ENCODE peak calls at places on chromosome 14, in seven cellular contexts. One of them, this sample, is unnamed.

GRCh38 chr14:100872241-100872640 is 31.3 kb downstream of the RTL1 start:
- DNase-seq in H54: peak
- DNase-seq in NCI-H1105: no peak
- DNase-seq in GM04504: no peak
- DNase-seq in stimulated activated CD4-positive, alpha-beta T cell treated with anti-CD3 and anti-CD28 coated beads, Interleukin-4, amount 100 ng/mL, for 24 hours: no peak
- DNase-seq in NT2/D1: no peak
- DNase-seq in fibroblast of pulmonary artery: no peak
- DNase-seq in this sample: peak

GRCh38 chr14:52829527-52829926 is 38.1 kb upstream of the GNPNAT1 start:
- DNase-seq in H54: no peak
- DNase-seq in NCI-H1105: no peak
- DNase-seq in GM04504: no peak
- DNase-seq in stimulated activated CD4-positive, alpha-beta T cell treated with anti-CD3 and anti-CD28 coated beads, Interleukin-4, amount 100 ng/mL, for 24 hours: no peak
- DNase-seq in NT2/D1: no peak
- DNase-seq in fibroblast of pulmonary artery: no peak
- DNase-seq in this sample: no peak

GRCh38 chr14:48575772-48576171 is 900.4 kb upstream of the MDGA2 start:
- DNase-seq in H54: no peak
- DNase-seq in NCI-H1105: peak
- DNase-seq in GM04504: no peak
- DNase-seq in stimulated activated CD4-positive, alpha-beta T cell treated with anti-CD3 and anti-CD28 coated beads, Interleukin-4, amount 100 ng/mL, for 24 hours: no peak
- DNase-seq in NT2/D1: no peak
- DNase-seq in fibroblast of pulmonary artery: no peak
- DNase-seq in this sample: no peak

GRCh38 chr14:34029921-34030334 is 79.1 kb upstream of the EGLN3 start:
- DNase-seq in H54: no peak
- DNase-seq in NCI-H1105: no peak
- DNase-seq in GM04504: no peak
- DNase-seq in stimulated activated CD4-positive, alpha-beta T cell treated with anti-CD3 and anti-CD28 coated beads, Interleukin-4, amount 100 ng/mL, for 24 hours: no peak
- DNase-seq in NT2/D1: no peak
- DNase-seq in fibroblast of pulmonary artery: peak
- DNase-seq in this sample: peak

GRCh38 chr14:104221636-104222375 is 83.4 kb downstream of the KIF26A start:
- DNase-seq in H54: no peak
- DNase-seq in NCI-H1105: no peak
- DNase-seq in GM04504: no peak
- DNase-seq in stimulated activated CD4-positive, alpha-beta T cell treated with anti-CD3 and anti-CD28 coated beads, Interleukin-4, amount 100 ng/mL, for 24 hours: no peak
- DNase-seq in NT2/D1: no peak
- DNase-seq in fibroblast of pulmonary artery: no peak
- DNase-seq in this sample: no peak

GRCh38 chr14:102516531-102517411 is 7.2 kb upstream of the ANKRD9 start:
- DNase-seq in H54: peak
- DNase-seq in NCI-H1105: peak
- DNase-seq in GM04504: peak
- DNase-seq in stimulated activated CD4-positive, alpha-beta T cell treated with anti-CD3 and anti-CD28 coated beads, Interleukin-4, amount 100 ng/mL, for 24 hours: peak
- DNase-seq in NT2/D1: no peak
- DNase-seq in fibroblast of pulmonary artery: no peak
- DNase-seq in this sample: no peak

GRCh38 chr14:104640681-104641080 is 36.1 kb upstream of the TMEM179 start:
- DNase-seq in H54: no peak
- DNase-seq in NCI-H1105: no peak
- DNase-seq in GM04504: no peak
- DNase-seq in stimulated activated CD4-positive, alpha-beta T cell treated with anti-CD3 and anti-CD28 coated beads, Interleukin-4, amount 100 ng/mL, for 24 hours: no peak
- DNase-seq in NT2/D1: no peak
- DNase-seq in fibroblast of pulmonary artery: no peak
- DNase-seq in this sample: no peak

GRCh38 chr14:58362798-58363412 is 32.8 kb upstream of the TOMM20L start:
- DNase-seq in H54: no peak
- DNase-seq in NCI-H1105: peak
- DNase-seq in GM04504: no peak
- DNase-seq in stimulated activated CD4-positive, alpha-beta T cell treated with anti-CD3 and anti-CD28 coated beads, Interleukin-4, amount 100 ng/mL, for 24 hours: no peak
- DNase-seq in NT2/D1: no peak
- DNase-seq in fibroblast of pulmonary artery: peak
- DNase-seq in this sample: peak

GRCh38 chr14:68282479-68283377 is 463.1 kb downstream of the RAD51B start:
- DNase-seq in H54: no peak
- DNase-seq in NCI-H1105: no peak
- DNase-seq in GM04504: no peak
- DNase-seq in stimulated activated CD4-positive, alpha-beta T cell treated with anti-CD3 and anti-CD28 coated beads, Interleukin-4, amount 100 ng/mL, for 24 hours: peak
- DNase-seq in NT2/D1: no peak
- DNase-seq in fibroblast of pulmonary artery: no peak
- DNase-seq in this sample: no peak

GRCh38 chr14:93543766-93544165 is 113.0 kb downstream of the UNC79 start:
- DNase-seq in H54: no peak
- DNase-seq in NCI-H1105: no peak
- DNase-seq in GM04504: peak
- DNase-seq in stimulated activated CD4-positive, alpha-beta T cell treated with anti-CD3 and anti-CD28 coated beads, Interleukin-4, amount 100 ng/mL, for 24 hours: no peak
- DNase-seq in NT2/D1: no peak
- DNase-seq in fibroblast of pulmonary artery: peak
- DNase-seq in this sample: peak

GRCh38 chr14:100721568-100721967 is 5.1 kb upstream of the DLK1 start:
- DNase-seq in H54: no peak
- DNase-seq in NCI-H1105: no peak
- DNase-seq in GM04504: no peak
- DNase-seq in stimulated activated CD4-positive, alpha-beta T cell treated with anti-CD3 and anti-CD28 coated beads, Interleukin-4, amount 100 ng/mL, for 24 hours: no peak
- DNase-seq in NT2/D1: no peak
- DNase-seq in fibroblast of pulmonary artery: peak
- DNase-seq in this sample: no peak

GRCh38 chr14:75906680-75907280 is 75.0 kb downstream of the TGFB3 start:
- DNase-seq in H54: no peak
- DNase-seq in NCI-H1105: peak
- DNase-seq in GM04504: no peak
- DNase-seq in stimulated activated CD4-positive, alpha-beta T cell treated with anti-CD3 and anti-CD28 coated beads, Interleukin-4, amount 100 ng/mL, for 24 hours: peak
- DNase-seq in NT2/D1: peak
- DNase-seq in fibroblast of pulmonary artery: peak
- DNase-seq in this sample: peak

GRCh38 chr14:21264025-21264801 is 5.0 kb downstream of the HNRNPC start:
- DNase-seq in H54: no peak
- DNase-seq in NCI-H1105: no peak
- DNase-seq in GM04504: no peak
- DNase-seq in stimulated activated CD4-positive, alpha-beta T cell treated with anti-CD3 and anti-CD28 coated beads, Interleukin-4, amount 100 ng/mL, for 24 hours: no peak
- DNase-seq in NT2/D1: no peak
- DNase-seq in fibroblast of pulmonary artery: peak
- DNase-seq in this sample: peak

GRCh38 chr14:99729991-99730875 is 46.1 kb downstream of the CYP46A1 start:
- DNase-seq in H54: peak
- DNase-seq in NCI-H1105: peak
- DNase-seq in GM04504: no peak
- DNase-seq in stimulated activated CD4-positive, alpha-beta T cell treated with anti-CD3 and anti-CD28 coated beads, Interleukin-4, amount 100 ng/mL, for 24 hours: peak
- DNase-seq in NT2/D1: peak
- DNase-seq in fibroblast of pulmonary artery: peak
- DNase-seq in this sample: peak

GRCh38 chr14:76784881-76785280 is 23.6 kb downstream of the VASH1 start:
- DNase-seq in H54: peak
- DNase-seq in NCI-H1105: peak
- DNase-seq in GM04504: peak
- DNase-seq in stimulated activated CD4-positive, alpha-beta T cell treated with anti-CD3 and anti-CD28 coated beads, Interleukin-4, amount 100 ng/mL, for 24 hours: peak
- DNase-seq in NT2/D1: peak
- DNase-seq in fibroblast of pulmonary artery: peak
- DNase-seq in this sample: peak

GRCh38 chr14:64465208-64465821 is at the start of gene AKAP5:
- DNase-seq in H54: peak
- DNase-seq in NCI-H1105: peak
- DNase-seq in GM04504: no peak
- DNase-seq in stimulated activated CD4-positive, alpha-beta T cell treated with anti-CD3 and anti-CD28 coated beads, Interleukin-4, amount 100 ng/mL, for 24 hours: peak
- DNase-seq in NT2/D1: peak
- DNase-seq in fibroblast of pulmonary artery: no peak
- DNase-seq in this sample: no peak

GRCh38 chr14:91396959-91397815 is 20.4 kb downstream of the CCDC88C start:
- DNase-seq in H54: no peak
- DNase-seq in NCI-H1105: peak
- DNase-seq in GM04504: no peak
- DNase-seq in stimulated activated CD4-positive, alpha-beta T cell treated with anti-CD3 and anti-CD28 coated beads, Interleukin-4, amount 100 ng/mL, for 24 hours: peak
- DNase-seq in NT2/D1: no peak
- DNase-seq in fibroblast of pulmonary artery: no peak
- DNase-seq in this sample: no peak

GRCh38 chr14:76698631-76699030 is 62.6 kb upstream of the VASH1 start:
- DNase-seq in H54: no peak
- DNase-seq in NCI-H1105: no peak
- DNase-seq in GM04504: no peak
- DNase-seq in stimulated activated CD4-positive, alpha-beta T cell treated with anti-CD3 and anti-CD28 coated beads, Interleukin-4, amount 100 ng/mL, for 24 hours: no peak
- DNase-seq in NT2/D1: no peak
- DNase-seq in fibroblast of pulmonary artery: no peak
- DNase-seq in this sample: no peak

GRCh38 chr14:90574640-90575131 is 177.9 kb downstream of the CALM1 start:
- DNase-seq in H54: no peak
- DNase-seq in NCI-H1105: peak
- DNase-seq in GM04504: no peak
- DNase-seq in stimulated activated CD4-positive, alpha-beta T cell treated with anti-CD3 and anti-CD28 coated beads, Interleukin-4, amount 100 ng/mL, for 24 hours: no peak
- DNase-seq in NT2/D1: no peak
- DNase-seq in fibroblast of pulmonary artery: no peak
- DNase-seq in this sample: no peak

GRCh38 chr14:88005978-88006851 is 1.3 kb downstream of the GPR65 start:
- DNase-seq in H54: no peak
- DNase-seq in NCI-H1105: no peak
- DNase-seq in GM04504: no peak
- DNase-seq in stimulated activated CD4-positive, alpha-beta T cell treated with anti-CD3 and anti-CD28 coated beads, Interleukin-4, amount 100 ng/mL, for 24 hours: peak
- DNase-seq in NT2/D1: no peak
- DNase-seq in fibroblast of pulmonary artery: no peak
- DNase-seq in this sample: peak

GRCh38 chr14:68012861-68013260 is 193.3 kb downstream of the RAD51B start:
- DNase-seq in H54: no peak
- DNase-seq in NCI-H1105: no peak
- DNase-seq in GM04504: no peak
- DNase-seq in stimulated activated CD4-positive, alpha-beta T cell treated with anti-CD3 and anti-CD28 coated beads, Interleukin-4, amount 100 ng/mL, for 24 hours: no peak
- DNase-seq in NT2/D1: no peak
- DNase-seq in fibroblast of pulmonary artery: no peak
- DNase-seq in this sample: no peak

GRCh38 chr14:38078393-38078792 is 129.3 kb upstream of the SSTR1 start:
- DNase-seq in H54: no peak
- DNase-seq in NCI-H1105: peak
- DNase-seq in GM04504: no peak
- DNase-seq in stimulated activated CD4-positive, alpha-beta T cell treated with anti-CD3 and anti-CD28 coated beads, Interleukin-4, amount 100 ng/mL, for 24 hours: peak
- DNase-seq in NT2/D1: no peak
- DNase-seq in fibroblast of pulmonary artery: no peak
- DNase-seq in this sample: no peak

GRCh38 chr14:101553931-101554330 is 7.4 kb upstream of the DIO3 start:
- DNase-seq in H54: no peak
- DNase-seq in NCI-H1105: no peak
- DNase-seq in GM04504: no peak
- DNase-seq in stimulated activated CD4-positive, alpha-beta T cell treated with anti-CD3 and anti-CD28 coated beads, Interleukin-4, amount 100 ng/mL, for 24 hours: no peak
- DNase-seq in NT2/D1: no peak
- DNase-seq in fibroblast of pulmonary artery: no peak
- DNase-seq in this sample: no peak

GRCh38 chr14:103336191-103336590 is 2.2 kb downstream of the EIF5 start:
- DNase-seq in H54: no peak
- DNase-seq in NCI-H1105: no peak
- DNase-seq in GM04504: no peak
- DNase-seq in stimulated activated CD4-positive, alpha-beta T cell treated with anti-CD3 and anti-CD28 coated beads, Interleukin-4, amount 100 ng/mL, for 24 hours: no peak
- DNase-seq in NT2/D1: no peak
- DNase-seq in fibroblast of pulmonary artery: no peak
- DNase-seq in this sample: no peak

GRCh38 chr14:34733245-34733644 is 18.9 kb upstream of the CFL2 start:
- DNase-seq in H54: no peak
- DNase-seq in NCI-H1105: no peak
- DNase-seq in GM04504: no peak
- DNase-seq in stimulated activated CD4-positive, alpha-beta T cell treated with anti-CD3 and anti-CD28 coated beads, Interleukin-4, amount 100 ng/mL, for 24 hours: no peak
- DNase-seq in NT2/D1: no peak
- DNase-seq in fibroblast of pulmonary artery: peak
- DNase-seq in this sample: peak

GRCh38 chr14:99273724-99274345 is 1.8 kb upstream of the BCL11B start:
- DNase-seq in H54: no peak
- DNase-seq in NCI-H1105: peak
- DNase-seq in GM04504: no peak
- DNase-seq in stimulated activated CD4-positive, alpha-beta T cell treated with anti-CD3 and anti-CD28 coated beads, Interleukin-4, amount 100 ng/mL, for 24 hours: no peak
- DNase-seq in NT2/D1: no peak
- DNase-seq in fibroblast of pulmonary artery: no peak
- DNase-seq in this sample: no peak

GRCh38 chr14:99619873-99620834 is 16.1 kb upstream of the CCDC85C start:
- DNase-seq in H54: peak
- DNase-seq in NCI-H1105: no peak
- DNase-seq in GM04504: no peak
- DNase-seq in stimulated activated CD4-positive, alpha-beta T cell treated with anti-CD3 and anti-CD28 coated beads, Interleukin-4, amount 100 ng/mL, for 24 hours: no peak
- DNase-seq in NT2/D1: no peak
- DNase-seq in fibroblast of pulmonary artery: peak
- DNase-seq in this sample: peak

GRCh38 chr14:75559451-75560187 is 18.8 kb upstream of the FLVCR2 start:
- DNase-seq in H54: no peak
- DNase-seq in NCI-H1105: peak
- DNase-seq in GM04504: no peak
- DNase-seq in stimulated activated CD4-positive, alpha-beta T cell treated with anti-CD3 and anti-CD28 coated beads, Interleukin-4, amount 100 ng/mL, for 24 hours: peak
- DNase-seq in NT2/D1: no peak
- DNase-seq in fibroblast of pulmonary artery: peak
- DNase-seq in this sample: peak